ENCODE peak calls at places on chromosomes 12 and 14, in four cellular contexts. One of them, this sample, is unnamed.

GRCh38 chr12:15837141-15837781 is 44.9 kb upstream of the STRAP start:
- DNase-seq in breast epithelium: no peak
- DNase-seq in uterus: no peak
- DNase-seq in GM04504: peak
- DNase-seq in this sample: no peak

GRCh38 chr14:74591899-74592298 is 20.1 kb downstream of the LTBP2 start:
- DNase-seq in uterus: no peak
- DNase-seq in breast epithelium: no peak
- DNase-seq in GM04504: no peak
- DNase-seq in this sample: no peak

GRCh38 chr12:90333939-90334338 is 621.0 kb downstream of the CCER1 start:
- DNase-seq in GM04504: no peak
- DNase-seq in uterus: no peak
- DNase-seq in breast epithelium: no peak
- DNase-seq in this sample: no peak

GRCh38 chr12:80101126-80101525 is 1.8 kb downstream of the OTOGL start:
- DNase-seq in breast epithelium: no peak
- DNase-seq in GM04504: no peak
- DNase-seq in uterus: no peak
- DNase-seq in this sample: no peak

GRCh38 chr12:91222746-91223145 is 40.1 kb upstream of the DCN start:
- DNase-seq in breast epithelium: no peak
- DNase-seq in GM04504: no peak
- DNase-seq in uterus: no peak
- DNase-seq in this sample: no peak

GRCh38 chr14:105865904-105866840 is 339.8 kb downstream of the TMEM121 start:
- DNase-seq in uterus: peak
- DNase-seq in breast epithelium: no peak
- DNase-seq in GM04504: no peak
- DNase-seq in this sample: no peak

GRCh38 chr14:58637391-58638230 is at the start of gene DACT1:
- DNase-seq in GM04504: no peak
- DNase-seq in breast epithelium: no peak
- DNase-seq in uterus: peak
- DNase-seq in this sample: peak

GRCh38 chr12:47773062-47773857 is at the start of gene SLC48A1:
- DNase-seq in breast epithelium: peak
- DNase-seq in uterus: peak
- DNase-seq in GM04504: peak
- DNase-seq in this sample: no peak

GRCh38 chr12:105334001-105334400 is 3.5 kb downstream of the C12orf75 start:
- DNase-seq in breast epithelium: no peak
- DNase-seq in uterus: no peak
- DNase-seq in GM04504: no peak
- DNase-seq in this sample: no peak

GRCh38 chr12:51913071-51914033 is 6.0 kb downstream of the ACVRL1 start:
- DNase-seq in uterus: no peak
- DNase-seq in GM04504: no peak
- DNase-seq in breast epithelium: no peak
- DNase-seq in this sample: no peak

GRCh38 chr14:71371711-71372396 is 464.6 kb downstream of the PCNX1 start:
- DNase-seq in breast epithelium: no peak
- DNase-seq in GM04504: no peak
- DNase-seq in uterus: no peak
- DNase-seq in this sample: no peak

GRCh38 chr12:21334100-21334499 is 617 bp downstream of the SLCO1A2 start:
- DNase-seq in breast epithelium: no peak
- DNase-seq in GM04504: no peak
- DNase-seq in uterus: no peak
- DNase-seq in this sample: no peak

GRCh38 chr12:123005081-123005626 is 24.7 kb downstream of the ARL6IP4 start:
- DNase-seq in breast epithelium: no peak
- DNase-seq in GM04504: no peak
- DNase-seq in uterus: no peak
- DNase-seq in this sample: no peak

GRCh38 chr12:5047094-5047493 is 3.4 kb downstream of the KCNA5 start:
- DNase-seq in uterus: no peak
- DNase-seq in GM04504: no peak
- DNase-seq in breast epithelium: no peak
- DNase-seq in this sample: no peak